ENCODE peak calls at places on chromosomes 13 and 19, in four cellular contexts. H, X, G and L are unnamed samples.

GRCh38 chr13:23514076-23514475 is 56.1 kb upstream of the TNFRSF19 start:
- DNase-seq in X (no peak), G (no peak), H (no peak), L (no peak)

GRCh38 chr19:1315470-1316166 is 29.9 kb downstream of the EFNA2 start:
- DNase-seq in X (no peak), G (no peak), H (peak; percentile 87), L (no peak)

GRCh38 chr19:23294141-23294540 is 43.9 kb upstream of the ZNF724 start:
- DNase-seq in X (no peak), H (no peak), G (no peak), L (no peak)

GRCh38 chr19:12293771-12294307 is 844 bp downstream of the ZNF44 start:
- DNase-seq in X (peak; percentile 51), H (peak; percentile 72), G (peak; percentile 93), L (peak; percentile 39)

GRCh38 chr13:40351537-40352384 is 314.7 kb downstream of the FOXO1 start:
- DNase-seq in G (peak; percentile 62), H (no peak), X (no peak), L (no peak)

GRCh38 chr19:15252398-15253018 is 20.3 kb upstream of the EPHX3 start:
- DNase-seq in X (no peak), G (no peak), H (peak; percentile 61), L (no peak)

GRCh38 chr19:13441810-13442512 is 64.3 kb downstream of the CACNA1A start:
- DNase-seq in G (peak; percentile 35), X (no peak), H (peak; percentile 85), L (peak; percentile 65)

GRCh38 chr13:84446972-84447700 is 564.9 kb upstream of the SLITRK1 start:
- DNase-seq in G (no peak), H (peak; percentile 38), X (no peak), L (no peak)

GRCh38 chr13:29566206-29566605 is 29.3 kb downstream of the SLC7A1 start:
- DNase-seq in G (no peak), X (no peak), H (no peak), L (no peak)

GRCh38 chr19:35673121-35673804 is 6.9 kb downstream of the UPK1A start:
- DNase-seq in G (peak; percentile 24), H (peak; percentile 89), X (no peak), L (no peak)

GRCh38 chr19:7894612-7895309 is 6.5 kb downstream of the LRRC8E start:
- DNase-seq in G (no peak), H (no peak), X (no peak), L (no peak)

GRCh38 chr19:16382775-16383543 is 58.3 kb downstream of the KLF2 start:
- DNase-seq in G (peak; percentile 36), H (peak; percentile 91), X (no peak), L (peak; percentile 80)

GRCh38 chr19:30227661-30228112 is 144.5 kb upstream of the ZNF536 start:
- DNase-seq in H (peak; percentile 87), X (no peak), G (peak; percentile 17), L (peak; percentile 48)

GRCh38 chr13:47114030-47114429 is 217.2 kb upstream of the HTR2A start:
- DNase-seq in G (no peak), X (no peak), H (no peak), L (no peak)

GRCh38 chr13:28049215-28049614 is 51.2 kb downstream of the FLT3 start:
- DNase-seq in X (no peak), G (no peak), H (no peak), L (no peak)

GRCh38 chr13:91361755-91362271 is 14.3 kb downstream of the MIR17HG start:
- DNase-seq in G (peak; percentile 79), X (no peak), H (no peak), L (no peak)

GRCh38 chr13:39823063-39823713 is 167.7 kb downstream of the COG6 start:
- DNase-seq in G (no peak), H (no peak), X (no peak), L (no peak)

GRCh38 chr19:33177417-33177976 is 16.6 kb upstream of the LRP3 start:
- DNase-seq in H (peak; percentile 63), X (no peak), G (peak; percentile 35), L (no peak)

GRCh38 chr19:29858621-29859020 is 46.8 kb downstream of the CCNE1 start:
- DNase-seq in H (no peak), G (no peak), X (no peak), L (no peak)

GRCh38 chr19:45908956-45909355 is 5.6 kb downstream of the NANOS2 start:
- DNase-seq in X (no peak), H (no peak), G (no peak), L (no peak)

GRCh38 chr13:111281751-111282311 is 38.6 kb upstream of the TEX29 start:
- DNase-seq in G (no peak), X (no peak), H (no peak), L (no peak)

GRCh38 chr19:6056282-6056741 is 54.0 kb downstream of the RFX2 start:
- DNase-seq in H (no peak), X (no peak), G (peak; percentile 56), L (no peak)

GRCh38 chr13:110194456-110194855 is 112.5 kb downstream of the COL4A1 start:
- DNase-seq in G (no peak), H (no peak), X (no peak), L (no peak)

GRCh38 chr13:97976551-97977375 is 23.3 kb downstream of the IPO5 start:
- DNase-seq in X (no peak), G (no peak), H (peak; percentile 94), L (no peak)

GRCh38 chr19:7861619-7862412 is 12.4 kb downstream of the PRR36 start:
- DNase-seq in G (no peak), H (no peak), X (no peak), L (no peak)

GRCh38 chr13:100584901-100585300 is 3.7 kb downstream of the GGACT start:
- DNase-seq in X (no peak), H (no peak), G (no peak), L (no peak)

GRCh38 chr13:23578411-23579071 is 8.3 kb downstream of the TNFRSF19 start:
- DNase-seq in G (peak; percentile 63), H (peak; percentile 82), X (no peak), L (peak; percentile 42)

GRCh38 chr19:53055117-53055516 is 10.6 kb downstream of the ERVV-2 start:
- DNase-seq in H (no peak), X (no peak), G (peak; percentile 19), L (no peak)

GRCh38 chr19:48283908-48284307 is 14.0 kb downstream of the ZNF114 start:
- DNase-seq in X (no peak), G (no peak), H (no peak), L (no peak)

GRCh38 chr19:34128558-34129250 is 43.6 kb upstream of the LSM14A start:
- DNase-seq in G (no peak), H (no peak), X (no peak), L (no peak)

GRCh38 chr13:99459101-99459500 is 42.2 kb upstream of the TM9SF2 start:
- DNase-seq in G (peak; percentile 20), X (no peak), H (no peak), L (no peak)

GRCh38 chr13:45063261-45063870 is 56.9 kb upstream of the GTF2F2 start:
- DNase-seq in G (no peak), X (no peak), H (no peak), L (no peak)

GRCh38 chr13:98147521-98147920 is 4.6 kb downstream of the FARP1 start:
- DNase-seq in X (no peak), H (no peak), G (peak; percentile 77), L (no peak)

GRCh38 chr13:95212962-95213850 is 88.0 kb downstream of the ABCC4 start:
- DNase-seq in G (no peak), X (no peak), H (no peak), L (no peak)
- TF ChIP-seq ZNF274 in G (no peak), X (no peak), H (no peak), L (no peak)

GRCh38 chr13:42732073-42732472 is 49.3 kb upstream of the FAM216B start:
- DNase-seq in H (no peak), X (no peak), G (no peak), L (peak; percentile 18)

GRCh38 chr13:42728507-42729180 is 52.7 kb upstream of the FAM216B start:
- DNase-seq in X (no peak), H (no peak), G (no peak), L (no peak)

GRCh38 chr13:42729857-42730402 is 51.5 kb upstream of the FAM216B start:
- DNase-seq in X (no peak), G (no peak), H (no peak), L (no peak)

GRCh38 chr13:42735011-42735410 is 46.4 kb upstream of the FAM216B start:
- DNase-seq in H (no peak), G (no peak), X (no peak), L (no peak)

GRCh38 chr13:42733046-42733445 is 48.3 kb upstream of the FAM216B start:
- DNase-seq in H (no peak), G (no peak), X (no peak), L (no peak)
- TF ChIP-seq SUZ12 in H (no peak), G (no peak), X (no peak), L (no peak)

GRCh38 chr19:18006895-18007604 is 920 bp upstream of the ARRDC2 start:
- DNase-seq in X (no peak), H (peak; percentile 95), G (peak; percentile 46), L (peak; percentile 62)
- TF ChIP-seq YY1 in X (peak; percentile 65), H (peak; percentile 51), G (no peak), L (no peak)

DNA sequence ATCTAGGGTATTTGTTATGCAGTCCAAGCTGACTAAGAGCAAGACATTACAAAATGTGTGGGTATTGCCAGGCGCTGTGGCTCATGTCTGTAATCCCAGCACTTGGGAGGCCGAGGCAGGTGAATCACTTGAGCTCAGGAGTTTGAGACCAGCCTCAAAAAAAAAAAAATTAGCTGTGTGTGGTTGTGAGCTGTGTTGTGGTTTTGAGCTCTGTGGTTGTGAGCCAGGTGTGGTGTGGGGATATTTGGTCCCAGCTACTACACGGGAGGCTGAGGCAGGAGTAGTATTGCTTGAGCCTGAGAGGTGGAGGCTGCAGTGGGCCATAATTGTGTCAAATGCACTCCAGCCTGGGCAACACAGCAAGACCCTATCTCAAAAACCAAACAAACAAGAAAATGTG is 5.6 kb upstream of the KEAP1 start:
- DNase-seq in G (no peak), X (no peak), H (no peak), L (no peak)
- TF ChIP-seq ZNF274 in G (no peak), X (no peak), H (no peak), L (no peak)

GRCh38 chr13:112624040-112624439 is 36.1 kb upstream of the TUBGCP3 start:
- DNase-seq in X (no peak), G (no peak), H (no peak), L (no peak)
- TF ChIP-seq SUZ12 in X (no peak), G (no peak), H (no peak), L (no peak)

DNA sequence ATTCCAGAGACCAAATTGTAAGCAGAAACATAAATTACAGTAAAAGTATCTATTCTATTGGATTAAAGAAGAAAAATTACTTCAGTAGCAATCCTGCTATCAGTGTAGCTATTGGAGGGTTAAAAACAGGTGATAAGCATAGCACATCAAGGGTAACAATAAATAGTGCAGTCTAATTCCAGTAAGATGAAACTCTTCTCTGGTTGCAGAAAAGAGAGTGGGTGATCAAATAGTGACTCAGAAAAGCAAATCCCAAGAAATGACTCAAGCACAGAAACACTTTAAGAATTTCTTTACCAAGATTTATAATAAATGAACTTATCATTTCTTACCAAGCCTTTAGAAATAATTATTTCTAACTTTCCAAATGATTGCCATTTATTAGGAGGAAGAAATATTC is 135.7 kb downstream of the LMO7 start:
- DNase-seq in X (no peak), H (no peak), G (no peak), L (no peak)
- TF ChIP-seq YY1 in X (no peak), H (no peak), G (no peak), L (no peak)

GRCh38 chr13:36673838-36674326 is at the start of gene SERTM1:
- DNase-seq in H (peak; percentile 81), X (no peak), G (no peak), L (peak; percentile 50)
- TF ChIP-seq ZNF274 in H (no peak), X (no peak), G (no peak), L (no peak)

GRCh38 chr19:4831351-4832340 is at the start of gene TICAM1:
- DNase-seq in X (no peak), H (peak; percentile 56), G (no peak), L (no peak)
- TF ChIP-seq SUZ12 in X (no peak), H (peak; percentile 6), G (no peak), L (no peak)